ENCODE peak calls at places on chromosome 4, in nine cellular contexts. One of them, this sample, is unnamed.

GRCh38 chr4:84966382-84967291 is at the start of gene WDFY3:
- DNase-seq in pancreas: peak; percentile 78
- DNase-seq in neural progenitor cell: peak; percentile 92
- DNase-seq in mammary epithelial cell: peak; percentile 89
- DNase-seq in MM.1S: peak; percentile 55
- DNase-seq in lung: peak; percentile 89
- DNase-seq in H9: peak; percentile 90
- DNase-seq in lower lobe of right lung: peak; percentile 85
- DNase-seq in ovary: peak; percentile 83
- DNase-seq in this sample: peak; percentile 92

GRCh38 chr4:93777081-93777460 is 51.5 kb upstream of the ATOH1 start:
- DNase-seq in pancreas: no peak
- DNase-seq in neural progenitor cell: no peak
- DNase-seq in mammary epithelial cell: no peak
- DNase-seq in MM.1S: no peak
- DNase-seq in lung: no peak
- DNase-seq in H9: no peak
- DNase-seq in lower lobe of right lung: no peak
- DNase-seq in ovary: no peak
- DNase-seq in this sample: no peak

GRCh38 chr4:54657556-54658313 is at the start of gene KIT:
- DNase-seq in pancreas: no peak
- DNase-seq in neural progenitor cell: peak; percentile 90
- DNase-seq in mammary epithelial cell: no peak
- DNase-seq in MM.1S: no peak
- DNase-seq in lung: no peak
- DNase-seq in H9: peak; percentile 92
- DNase-seq in lower lobe of right lung: peak; percentile 58
- DNase-seq in ovary: peak; percentile 86
- DNase-seq in this sample: peak; percentile 93

GRCh38 chr4:147799986-147800555 is 68.2 kb downstream of the ARHGAP10 start:
- DNase-seq in pancreas: no peak
- DNase-seq in neural progenitor cell: peak; percentile 33
- DNase-seq in mammary epithelial cell: no peak
- DNase-seq in MM.1S: peak; percentile 78
- DNase-seq in lung: no peak
- DNase-seq in H9: no peak
- DNase-seq in lower lobe of right lung: no peak
- DNase-seq in ovary: no peak
- DNase-seq in this sample: no peak

GRCh38 chr4:41466249-41466648 is 71.7 kb upstream of the LIMCH1 start:
- DNase-seq in pancreas: no peak
- DNase-seq in neural progenitor cell: no peak
- DNase-seq in mammary epithelial cell: no peak
- DNase-seq in MM.1S: no peak
- DNase-seq in lung: no peak
- DNase-seq in H9: no peak
- DNase-seq in lower lobe of right lung: no peak
- DNase-seq in ovary: no peak
- DNase-seq in this sample: no peak

GRCh38 chr4:87122252-87122651 is 98.2 kb downstream of the KLHL8 start:
- DNase-seq in pancreas: no peak
- DNase-seq in neural progenitor cell: no peak
- DNase-seq in mammary epithelial cell: peak; percentile 73
- DNase-seq in MM.1S: no peak
- DNase-seq in lung: peak; percentile 68
- DNase-seq in H9: no peak
- DNase-seq in lower lobe of right lung: no peak
- DNase-seq in ovary: no peak
- DNase-seq in this sample: no peak

GRCh38 chr4:45442466-45442865 is 681.4 kb downstream of the GABRG1 start:
- DNase-seq in pancreas: no peak
- DNase-seq in neural progenitor cell: peak; percentile 47
- DNase-seq in mammary epithelial cell: peak; percentile 31
- DNase-seq in MM.1S: peak; percentile 46
- DNase-seq in lung: no peak
- DNase-seq in H9: no peak
- DNase-seq in lower lobe of right lung: no peak
- DNase-seq in ovary: no peak
- DNase-seq in this sample: peak; percentile 51

GRCh38 chr4:66929748-66930147 is 615.6 kb downstream of the CENPC start:
- DNase-seq in pancreas: no peak
- DNase-seq in neural progenitor cell: no peak
- DNase-seq in mammary epithelial cell: no peak
- DNase-seq in MM.1S: no peak
- DNase-seq in lung: no peak
- DNase-seq in H9: no peak
- DNase-seq in lower lobe of right lung: no peak
- DNase-seq in ovary: no peak
- DNase-seq in this sample: no peak

GRCh38 chr4:116866116-116866515 is 219.3 kb downstream of the TRAM1L1 start:
- DNase-seq in pancreas: no peak
- DNase-seq in neural progenitor cell: no peak
- DNase-seq in mammary epithelial cell: no peak
- DNase-seq in MM.1S: no peak
- DNase-seq in lung: no peak
- DNase-seq in H9: no peak
- DNase-seq in lower lobe of right lung: no peak
- DNase-seq in ovary: no peak
- DNase-seq in this sample: peak; percentile 33

GRCh38 chr4:64341711-64342110 is 67.5 kb downstream of the TECRL start:
- DNase-seq in pancreas: no peak
- DNase-seq in neural progenitor cell: no peak
- DNase-seq in mammary epithelial cell: no peak
- DNase-seq in MM.1S: peak; percentile 33
- DNase-seq in lung: no peak
- DNase-seq in H9: no peak
- DNase-seq in lower lobe of right lung: no peak
- DNase-seq in ovary: no peak
- DNase-seq in this sample: no peak

GRCh38 chr4:173334891-173335754 is 965 bp upstream of the HMGB2 start:
- DNase-seq in pancreas: peak; percentile 51
- DNase-seq in neural progenitor cell: peak; percentile 96
- DNase-seq in mammary epithelial cell: peak; percentile 86
- DNase-seq in MM.1S: peak; percentile 85
- DNase-seq in lung: peak; percentile 54
- DNase-seq in H9: peak; percentile 89
- DNase-seq in lower lobe of right lung: peak; percentile 70
- DNase-seq in ovary: peak; percentile 63
- DNase-seq in this sample: peak; percentile 95

GRCh38 chr4:81905966-81906365 is 434.3 kb upstream of the RASGEF1B start:
- DNase-seq in pancreas: no peak
- DNase-seq in neural progenitor cell: no peak
- DNase-seq in mammary epithelial cell: no peak
- DNase-seq in MM.1S: peak; percentile 31
- DNase-seq in lung: no peak
- DNase-seq in H9: no peak
- DNase-seq in lower lobe of right lung: no peak
- DNase-seq in ovary: no peak
- DNase-seq in this sample: no peak

GRCh38 chr4:44578954-44579353 is 72.5 kb downstream of the YIPF7 start:
- DNase-seq in pancreas: no peak
- DNase-seq in neural progenitor cell: no peak
- DNase-seq in mammary epithelial cell: no peak
- DNase-seq in MM.1S: no peak
- DNase-seq in lung: no peak
- DNase-seq in H9: no peak
- DNase-seq in lower lobe of right lung: no peak
- DNase-seq in ovary: no peak
- DNase-seq in this sample: peak; percentile 28

GRCh38 chr4:68250151-68250930 is 4.8 kb upstream of the TMPRSS11B start:
- DNase-seq in pancreas: no peak
- DNase-seq in neural progenitor cell: no peak
- DNase-seq in mammary epithelial cell: peak; percentile 9
- DNase-seq in MM.1S: no peak
- DNase-seq in lung: no peak
- DNase-seq in H9: no peak
- DNase-seq in lower lobe of right lung: no peak
- DNase-seq in ovary: no peak
- DNase-seq in this sample: no peak

GRCh38 chr4:183722738-183723560 is 63.9 kb downstream of the TRAPPC11 start:
- DNase-seq in pancreas: peak; percentile 78
- DNase-seq in neural progenitor cell: peak; percentile 76
- DNase-seq in mammary epithelial cell: peak; percentile 75
- DNase-seq in MM.1S: peak; percentile 98
- DNase-seq in lung: peak; percentile 57
- DNase-seq in H9: peak; percentile 85
- DNase-seq in lower lobe of right lung: peak; percentile 76
- DNase-seq in ovary: peak; percentile 59
- DNase-seq in this sample: peak; percentile 79
- TF ChIP-seq CTCF in pancreas: no peak
- TF ChIP-seq CTCF in neural progenitor cell: no peak
- TF ChIP-seq CTCF in mammary epithelial cell: peak; percentile 24
- TF ChIP-seq CTCF in MM.1S: peak; percentile 10
- TF ChIP-seq CTCF in lung: no peak
- TF ChIP-seq CTCF in H9: no peak
- TF ChIP-seq CTCF in lower lobe of right lung: no peak
- TF ChIP-seq CTCF in ovary: no peak
- TF ChIP-seq CTCF in this sample: no peak

DNA sequence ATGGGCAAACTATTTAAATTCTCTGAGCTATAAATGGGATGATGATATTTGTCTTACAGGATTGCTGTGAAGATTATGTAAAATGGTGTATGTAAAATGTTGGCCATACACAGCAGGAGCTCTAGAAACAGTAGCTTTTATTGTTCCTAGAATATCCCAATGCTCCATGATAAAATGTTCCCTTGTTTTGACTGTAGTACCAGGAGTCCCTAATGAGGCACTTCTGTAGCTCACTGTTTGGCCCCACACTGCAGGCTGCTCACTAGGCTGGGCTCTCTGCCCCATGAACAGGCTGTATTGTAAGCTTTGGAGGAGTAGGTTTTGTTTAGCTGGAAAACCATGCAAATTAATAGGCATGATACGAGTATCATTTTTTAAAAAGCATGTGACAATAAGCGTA is 3.3 kb upstream of the FGA start:
- DNase-seq in pancreas: no peak
- DNase-seq in neural progenitor cell: no peak
- DNase-seq in mammary epithelial cell: no peak
- DNase-seq in MM.1S: no peak
- DNase-seq in lung: no peak
- DNase-seq in H9: no peak
- DNase-seq in lower lobe of right lung: no peak
- DNase-seq in ovary: no peak
- DNase-seq in this sample: no peak
- H3K4me1 ChIP-seq in pancreas: peaks cover 7% of the 10 kb centered on the region
- H3K4me1 ChIP-seq in neural progenitor cell: peaks cover 15% of the 10 kb centered on the region
- H3K4me1 ChIP-seq in mammary epithelial cell: peaks cover 4% of the 10 kb centered on the region
- H3K4me1 ChIP-seq in MM.1S: no peaks in the 10 kb centered on the region
- H3K4me1 ChIP-seq in lung: no peaks in the 10 kb centered on the region
- H3K4me1 ChIP-seq in H9: no peaks in the 10 kb centered on the region
- H3K4me1 ChIP-seq in lower lobe of right lung: no peaks in the 10 kb centered on the region
- H3K4me1 ChIP-seq in ovary: no peaks in the 10 kb centered on the region
- H3K4me1 ChIP-seq in this sample: no peaks in the 10 kb centered on the region

GRCh38 chr4:188611143-188611542 is 471.9 kb downstream of the TRIML1 start:
- DNase-seq in pancreas: no peak
- DNase-seq in neural progenitor cell: no peak
- DNase-seq in mammary epithelial cell: no peak
- DNase-seq in MM.1S: no peak
- DNase-seq in lung: no peak
- DNase-seq in H9: no peak
- DNase-seq in lower lobe of right lung: no peak
- DNase-seq in ovary: no peak
- DNase-seq in this sample: no peak
- TF ChIP-seq CTCF in pancreas: no peak
- TF ChIP-seq CTCF in neural progenitor cell: no peak
- TF ChIP-seq CTCF in mammary epithelial cell: no peak
- TF ChIP-seq CTCF in MM.1S: no peak
- TF ChIP-seq CTCF in lung: no peak
- TF ChIP-seq CTCF in H9: no peak
- TF ChIP-seq CTCF in lower lobe of right lung: no peak
- TF ChIP-seq CTCF in ovary: no peak
- TF ChIP-seq CTCF in this sample: no peak

GRCh38 chr4:113113151-113113550 is 63.7 kb downstream of the ANK2 start:
- DNase-seq in pancreas: no peak
- DNase-seq in neural progenitor cell: no peak
- DNase-seq in mammary epithelial cell: no peak
- DNase-seq in MM.1S: no peak
- DNase-seq in lung: no peak
- DNase-seq in H9: no peak
- DNase-seq in lower lobe of right lung: no peak
- DNase-seq in ovary: no peak
- DNase-seq in this sample: no peak

GRCh38 chr4:113112341-113112978 is 63.0 kb downstream of the ANK2 start:
- DNase-seq in pancreas: no peak
- DNase-seq in neural progenitor cell: no peak
- DNase-seq in mammary epithelial cell: no peak
- DNase-seq in MM.1S: no peak
- DNase-seq in lung: no peak
- DNase-seq in H9: no peak
- DNase-seq in lower lobe of right lung: no peak
- DNase-seq in ovary: no peak
- DNase-seq in this sample: no peak

GRCh38 chr4:113117346-113117677 is 67.9 kb downstream of the ANK2 start:
- DNase-seq in pancreas: no peak
- DNase-seq in neural progenitor cell: no peak
- DNase-seq in mammary epithelial cell: no peak
- DNase-seq in MM.1S: no peak
- DNase-seq in lung: no peak
- DNase-seq in H9: no peak
- DNase-seq in lower lobe of right lung: no peak
- DNase-seq in ovary: no peak
- DNase-seq in this sample: no peak

GRCh38 chr4:113114884-113115283 is 65.4 kb downstream of the ANK2 start:
- DNase-seq in pancreas: no peak
- DNase-seq in neural progenitor cell: no peak
- DNase-seq in mammary epithelial cell: no peak
- DNase-seq in MM.1S: no peak
- DNase-seq in lung: no peak
- DNase-seq in H9: no peak
- DNase-seq in lower lobe of right lung: no peak
- DNase-seq in ovary: no peak
- DNase-seq in this sample: no peak

DNA sequence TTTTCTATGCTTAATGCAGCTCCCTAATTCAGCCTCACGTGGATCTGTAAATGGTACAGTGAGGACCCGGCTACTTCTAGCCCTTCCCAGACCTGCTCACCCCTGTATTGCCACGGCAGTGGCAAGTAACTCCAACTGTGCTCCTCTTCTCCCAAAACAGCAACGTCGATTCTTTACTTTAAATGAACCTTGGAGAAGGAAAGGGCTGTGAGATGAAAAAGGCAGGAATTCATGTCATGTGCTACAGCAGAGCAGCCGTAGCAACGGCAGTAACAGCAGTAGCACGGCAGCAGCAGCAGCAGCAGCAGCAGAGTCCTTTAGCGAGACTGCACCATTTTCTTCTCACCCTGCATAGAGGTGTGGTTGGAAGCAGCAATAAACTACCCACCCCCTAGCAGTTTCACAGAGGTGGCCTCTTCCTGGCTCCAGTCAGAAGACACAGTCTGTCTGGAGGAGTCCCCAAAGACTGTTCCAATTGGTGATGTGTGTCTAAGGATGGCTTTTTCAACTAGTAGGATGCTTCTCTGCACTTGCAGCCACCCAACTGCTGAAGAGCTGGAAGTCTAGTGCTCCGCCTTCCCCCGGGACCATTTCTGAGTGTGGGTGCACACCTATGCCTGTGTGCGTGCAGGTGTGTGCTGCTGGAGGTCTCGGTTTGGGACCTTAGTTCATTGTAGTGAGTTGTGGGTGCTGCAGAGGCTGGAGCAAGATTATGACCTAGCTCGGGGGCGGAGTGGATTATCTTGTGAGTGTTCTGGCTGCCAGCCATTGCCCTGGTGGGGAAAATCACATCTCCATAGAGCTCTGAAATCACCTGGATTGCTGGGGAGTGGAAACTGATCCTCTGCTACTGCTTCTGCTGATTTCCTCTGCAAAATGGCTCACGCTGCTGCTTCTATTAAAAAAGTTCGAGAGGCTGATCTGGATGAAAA is 67.2 kb downstream of the ANK2 start:
- DNase-seq in pancreas: peak; percentile 4
- DNase-seq in neural progenitor cell: peak; percentile 39
- DNase-seq in mammary epithelial cell: no peak
- DNase-seq in MM.1S: no peak
- DNase-seq in lung: no peak
- DNase-seq in H9: peak; percentile 36
- DNase-seq in lower lobe of right lung: no peak
- DNase-seq in ovary: peak; percentile 28
- DNase-seq in this sample: peak; percentile 45
- H3K4me1 ChIP-seq in pancreas: no peaks in the 10 kb centered on the region
- H3K4me1 ChIP-seq in neural progenitor cell: peaks cover 55% of the 10 kb centered on the region
- H3K4me1 ChIP-seq in mammary epithelial cell: no peaks in the 10 kb centered on the region
- H3K4me1 ChIP-seq in MM.1S: no peaks in the 10 kb centered on the region
- H3K4me1 ChIP-seq in lung: no peaks in the 10 kb centered on the region
- H3K4me1 ChIP-seq in H9: no peaks in the 10 kb centered on the region
- H3K4me1 ChIP-seq in lower lobe of right lung: no peaks in the 10 kb centered on the region
- H3K4me1 ChIP-seq in ovary: peaks cover 4% of the 10 kb centered on the region
- H3K4me1 ChIP-seq in this sample: peaks cover 21% of the 10 kb centered on the region

This sample was measured in GM23338.